ENCODE peak calls at places on chromosomes 1 and 21, in ten cellular contexts. One of them, this sample, is unnamed.
A peak's percentile ranks its signal among the peaks of the same experiment; 100 is the strongest.

GRCh38 chr1:183694035-183694434 is 40.9 kb upstream of the APOBEC4 start:
- DNase-seq in stimulated activated CD4-positive, alpha-beta T cell treated with anti-CD3 and anti-CD28 coated beads, Interleukin-12 subunit alpha, Interleukin-12 subunit beta, amount 100 ng/mL, for 4 hours: no peak
- DNase-seq in amygdala: no peak
- DNase-seq in HCT116: no peak
- DNase-seq in ELF-1: no peak
- DNase-seq in HFFc6: no peak
- DNase-seq in stimulated activated CD8-positive, alpha-beta memory T cell treated with anti-CD3 and anti-CD28 coated beads, Interleukin-4, amount 100 ng/mL, for 48 hours: no peak
- DNase-seq in Jurkat, Clone E6-1: no peak
- DNase-seq in EH: no peak
- DNase-seq in ecto neural progenitor cell: no peak
- DNase-seq in this sample: no peak

GRCh38 chr1:204507317-204508105 is 8.7 kb upstream of the MDM4 start:
- DNase-seq in stimulated activated CD4-positive, alpha-beta T cell treated with anti-CD3 and anti-CD28 coated beads, Interleukin-12 subunit alpha, Interleukin-12 subunit beta, amount 100 ng/mL, for 4 hours: no peak
- DNase-seq in amygdala: no peak
- DNase-seq in HCT116: no peak
- DNase-seq in ELF-1: peak; percentile 85
- DNase-seq in HFFc6: peak; percentile 51
- DNase-seq in stimulated activated CD8-positive, alpha-beta memory T cell treated with anti-CD3 and anti-CD28 coated beads, Interleukin-4, amount 100 ng/mL, for 48 hours: peak; percentile 43
- DNase-seq in Jurkat, Clone E6-1: no peak
- DNase-seq in EH: peak; percentile 72
- DNase-seq in ecto neural progenitor cell: peak; percentile 71
- DNase-seq in this sample: peak; percentile 43

GRCh38 chr1:114671011-114671938 is 1.4 kb upstream of the DENND2C start:
- DNase-seq in stimulated activated CD4-positive, alpha-beta T cell treated with anti-CD3 and anti-CD28 coated beads, Interleukin-12 subunit alpha, Interleukin-12 subunit beta, amount 100 ng/mL, for 4 hours: no peak
- DNase-seq in amygdala: no peak
- DNase-seq in HCT116: no peak
- DNase-seq in ELF-1: no peak
- DNase-seq in HFFc6: peak; percentile 4
- DNase-seq in stimulated activated CD8-positive, alpha-beta memory T cell treated with anti-CD3 and anti-CD28 coated beads, Interleukin-4, amount 100 ng/mL, for 48 hours: no peak
- DNase-seq in Jurkat, Clone E6-1: peak; percentile 9
- DNase-seq in EH: peak; percentile 9
- DNase-seq in ecto neural progenitor cell: no peak
- DNase-seq in this sample: peak; percentile 36

GRCh38 chr1:207832796-207833195 is 78.1 kb downstream of the CD34 start:
- DNase-seq in stimulated activated CD4-positive, alpha-beta T cell treated with anti-CD3 and anti-CD28 coated beads, Interleukin-12 subunit alpha, Interleukin-12 subunit beta, amount 100 ng/mL, for 4 hours: no peak
- DNase-seq in amygdala: no peak
- DNase-seq in HCT116: no peak
- DNase-seq in ELF-1: no peak
- DNase-seq in HFFc6: no peak
- DNase-seq in stimulated activated CD8-positive, alpha-beta memory T cell treated with anti-CD3 and anti-CD28 coated beads, Interleukin-4, amount 100 ng/mL, for 48 hours: no peak
- DNase-seq in Jurkat, Clone E6-1: no peak
- DNase-seq in EH: no peak
- DNase-seq in ecto neural progenitor cell: no peak
- DNase-seq in this sample: no peak

GRCh38 chr1:41728403-41729202 is 190.1 kb downstream of the HIVEP3 start:
- DNase-seq in stimulated activated CD4-positive, alpha-beta T cell treated with anti-CD3 and anti-CD28 coated beads, Interleukin-12 subunit alpha, Interleukin-12 subunit beta, amount 100 ng/mL, for 4 hours: peak; percentile 43
- DNase-seq in amygdala: peak; percentile 38
- DNase-seq in HCT116: no peak
- DNase-seq in ELF-1: peak; percentile 39
- DNase-seq in HFFc6: no peak
- DNase-seq in stimulated activated CD8-positive, alpha-beta memory T cell treated with anti-CD3 and anti-CD28 coated beads, Interleukin-4, amount 100 ng/mL, for 48 hours: peak; percentile 84
- DNase-seq in Jurkat, Clone E6-1: no peak
- DNase-seq in EH: no peak
- DNase-seq in ecto neural progenitor cell: no peak
- DNase-seq in this sample: no peak

GRCh38 chr21:32544697-32545096 is 40.6 kb downstream of the TCP10L start:
- DNase-seq in stimulated activated CD4-positive, alpha-beta T cell treated with anti-CD3 and anti-CD28 coated beads, Interleukin-12 subunit alpha, Interleukin-12 subunit beta, amount 100 ng/mL, for 4 hours: no peak
- DNase-seq in amygdala: no peak
- DNase-seq in HCT116: no peak
- DNase-seq in ELF-1: no peak
- DNase-seq in HFFc6: no peak
- DNase-seq in stimulated activated CD8-positive, alpha-beta memory T cell treated with anti-CD3 and anti-CD28 coated beads, Interleukin-4, amount 100 ng/mL, for 48 hours: no peak
- DNase-seq in Jurkat, Clone E6-1: no peak
- DNase-seq in EH: no peak
- DNase-seq in ecto neural progenitor cell: no peak
- DNase-seq in this sample: no peak

GRCh38 chr1:29991025-29991424 is 732.4 kb downstream of the MATN1 start:
- DNase-seq in stimulated activated CD4-positive, alpha-beta T cell treated with anti-CD3 and anti-CD28 coated beads, Interleukin-12 subunit alpha, Interleukin-12 subunit beta, amount 100 ng/mL, for 4 hours: no peak
- DNase-seq in amygdala: no peak
- DNase-seq in HCT116: no peak
- DNase-seq in ELF-1: peak; percentile 77
- DNase-seq in HFFc6: no peak
- DNase-seq in stimulated activated CD8-positive, alpha-beta memory T cell treated with anti-CD3 and anti-CD28 coated beads, Interleukin-4, amount 100 ng/mL, for 48 hours: no peak
- DNase-seq in Jurkat, Clone E6-1: no peak
- DNase-seq in EH: no peak
- DNase-seq in ecto neural progenitor cell: peak; percentile 78
- DNase-seq in this sample: no peak

GRCh38 chr1:87712261-87712674 is 383.6 kb downstream of the LMO4 start:
- DNase-seq in stimulated activated CD4-positive, alpha-beta T cell treated with anti-CD3 and anti-CD28 coated beads, Interleukin-12 subunit alpha, Interleukin-12 subunit beta, amount 100 ng/mL, for 4 hours: no peak
- DNase-seq in amygdala: no peak
- DNase-seq in HCT116: peak; percentile 15
- DNase-seq in ELF-1: peak; percentile 32
- DNase-seq in HFFc6: no peak
- DNase-seq in stimulated activated CD8-positive, alpha-beta memory T cell treated with anti-CD3 and anti-CD28 coated beads, Interleukin-4, amount 100 ng/mL, for 48 hours: no peak
- DNase-seq in Jurkat, Clone E6-1: no peak
- DNase-seq in EH: peak; percentile 4
- DNase-seq in ecto neural progenitor cell: no peak
- DNase-seq in this sample: no peak

GRCh38 chr1:1360511-1361169 is 2.3 kb upstream of the MXRA8 start:
- DNase-seq in stimulated activated CD4-positive, alpha-beta T cell treated with anti-CD3 and anti-CD28 coated beads, Interleukin-12 subunit alpha, Interleukin-12 subunit beta, amount 100 ng/mL, for 4 hours: no peak
- DNase-seq in amygdala: no peak
- DNase-seq in HCT116: peak; percentile 56
- DNase-seq in ELF-1: peak; percentile 82
- DNase-seq in HFFc6: peak; percentile 96
- DNase-seq in stimulated activated CD8-positive, alpha-beta memory T cell treated with anti-CD3 and anti-CD28 coated beads, Interleukin-4, amount 100 ng/mL, for 48 hours: no peak
- DNase-seq in Jurkat, Clone E6-1: no peak
- DNase-seq in EH: peak; percentile 99
- DNase-seq in ecto neural progenitor cell: peak; percentile 78
- DNase-seq in this sample: peak; percentile 95

GRCh38 chr1:23756676-23757075 is 13.4 kb downstream of the ELOA start:
- DNase-seq in stimulated activated CD4-positive, alpha-beta T cell treated with anti-CD3 and anti-CD28 coated beads, Interleukin-12 subunit alpha, Interleukin-12 subunit beta, amount 100 ng/mL, for 4 hours: no peak
- DNase-seq in amygdala: no peak
- DNase-seq in HCT116: no peak
- DNase-seq in ELF-1: no peak
- DNase-seq in HFFc6: peak; percentile 64
- DNase-seq in stimulated activated CD8-positive, alpha-beta memory T cell treated with anti-CD3 and anti-CD28 coated beads, Interleukin-4, amount 100 ng/mL, for 48 hours: no peak
- DNase-seq in Jurkat, Clone E6-1: no peak
- DNase-seq in EH: peak; percentile 75
- DNase-seq in ecto neural progenitor cell: no peak
- DNase-seq in this sample: peak; percentile 58

GRCh38 chr1:171999756-172000155 is 158.5 kb downstream of the DNM3 start:
- DNase-seq in stimulated activated CD4-positive, alpha-beta T cell treated with anti-CD3 and anti-CD28 coated beads, Interleukin-12 subunit alpha, Interleukin-12 subunit beta, amount 100 ng/mL, for 4 hours: no peak
- DNase-seq in amygdala: no peak
- DNase-seq in HCT116: no peak
- DNase-seq in ELF-1: no peak
- DNase-seq in HFFc6: peak; percentile 47
- DNase-seq in stimulated activated CD8-positive, alpha-beta memory T cell treated with anti-CD3 and anti-CD28 coated beads, Interleukin-4, amount 100 ng/mL, for 48 hours: no peak
- DNase-seq in Jurkat, Clone E6-1: no peak
- DNase-seq in EH: peak; percentile 47
- DNase-seq in ecto neural progenitor cell: no peak
- DNase-seq in this sample: peak; percentile 11